ENCODE peak calls at places on chromosomes 12 and 14, in six cellular contexts. One of them, this sample, is unnamed.

GRCh38 chr12:39824505-39825198 is 205.0 kb upstream of the ABCD2 start:
- DNase-seq in H9: no peak
- DNase-seq in effector memory CD4-positive, alpha-beta T cell: no peak
- DNase-seq in uterus: no peak
- DNase-seq in psoas muscle: no peak
- DNase-seq in transverse colon: no peak
- DNase-seq in this sample: no peak

GRCh38 chr12:46371718-46372130 is 849 bp downstream of the SLC38A2 start:
- DNase-seq in effector memory CD4-positive, alpha-beta T cell: peak
- DNase-seq in psoas muscle: peak
- DNase-seq in uterus: no peak
- DNase-seq in transverse colon: peak
- DNase-seq in H9: no peak
- DNase-seq in this sample: peak

GRCh38 chr12:101620762-101621133 is 26.0 kb downstream of the MYBPC1 start:
- DNase-seq in psoas muscle: no peak
- DNase-seq in uterus: no peak
- DNase-seq in H9: no peak
- DNase-seq in transverse colon: no peak
- DNase-seq in effector memory CD4-positive, alpha-beta T cell: no peak
- DNase-seq in this sample: no peak

GRCh38 chr12:110501378-110501721 is 561 bp downstream of the VPS29 start:
- DNase-seq in psoas muscle: peak
- DNase-seq in effector memory CD4-positive, alpha-beta T cell: no peak
- DNase-seq in H9: peak
- DNase-seq in uterus: peak
- DNase-seq in transverse colon: no peak
- DNase-seq in this sample: no peak

GRCh38 chr12:5395443-5396401 is 36.2 kb upstream of the NTF3 start:
- DNase-seq in effector memory CD4-positive, alpha-beta T cell: no peak
- DNase-seq in uterus: peak
- DNase-seq in transverse colon: no peak
- DNase-seq in H9: no peak
- DNase-seq in psoas muscle: no peak
- DNase-seq in this sample: no peak

GRCh38 chr12:89862511-89863331 is 154.1 kb upstream of the ATP2B1 start:
- DNase-seq in uterus: no peak
- DNase-seq in H9: no peak
- DNase-seq in psoas muscle: no peak
- DNase-seq in effector memory CD4-positive, alpha-beta T cell: peak
- DNase-seq in transverse colon: peak
- DNase-seq in this sample: no peak

GRCh38 chr12:10652192-10652591 is 21.7 kb downstream of the STYK1 start:
- DNase-seq in H9: no peak
- DNase-seq in effector memory CD4-positive, alpha-beta T cell: no peak
- DNase-seq in psoas muscle: no peak
- DNase-seq in uterus: no peak
- DNase-seq in transverse colon: no peak
- DNase-seq in this sample: no peak

GRCh38 chr12:1502856-1503255 is 91.5 kb downstream of the FBXL14 start:
- DNase-seq in psoas muscle: no peak
- DNase-seq in uterus: no peak
- DNase-seq in H9: peak
- DNase-seq in transverse colon: no peak
- DNase-seq in effector memory CD4-positive, alpha-beta T cell: no peak
- DNase-seq in this sample: no peak

GRCh38 chr14:90544566-90544965 is 147.7 kb downstream of the CALM1 start:
- DNase-seq in effector memory CD4-positive, alpha-beta T cell: no peak
- DNase-seq in uterus: no peak
- DNase-seq in psoas muscle: no peak
- DNase-seq in transverse colon: no peak
- DNase-seq in H9: no peak
- DNase-seq in this sample: no peak

GRCh38 chr12:64098709-64099354 is 123.3 kb downstream of the KICS2 start:
- DNase-seq in psoas muscle: no peak
- DNase-seq in H9: no peak
- DNase-seq in uterus: peak
- DNase-seq in transverse colon: no peak
- DNase-seq in effector memory CD4-positive, alpha-beta T cell: no peak
- DNase-seq in this sample: no peak

GRCh38 chr12:78194448-78194847 is 363.8 kb downstream of the NAV3 start:
- DNase-seq in psoas muscle: no peak
- DNase-seq in transverse colon: no peak
- DNase-seq in uterus: no peak
- DNase-seq in effector memory CD4-positive, alpha-beta T cell: no peak
- DNase-seq in H9: no peak
- DNase-seq in this sample: no peak

GRCh38 chr14:55899531-55899930 is 218.7 kb upstream of the PELI2 start:
- DNase-seq in effector memory CD4-positive, alpha-beta T cell: no peak
- DNase-seq in transverse colon: no peak
- DNase-seq in uterus: no peak
- DNase-seq in H9: no peak
- DNase-seq in psoas muscle: no peak
- DNase-seq in this sample: no peak

GRCh38 chr12:19894803-19895202 is 455.5 kb downstream of the AEBP2 start:
- DNase-seq in transverse colon: no peak
- DNase-seq in uterus: no peak
- DNase-seq in H9: no peak
- DNase-seq in psoas muscle: no peak
- DNase-seq in effector memory CD4-positive, alpha-beta T cell: no peak
- DNase-seq in this sample: no peak

GRCh38 chr12:61758661-61759060 is 501.5 kb upstream of the USP15 start:
- DNase-seq in psoas muscle: no peak
- DNase-seq in transverse colon: no peak
- DNase-seq in H9: no peak
- DNase-seq in effector memory CD4-positive, alpha-beta T cell: no peak
- DNase-seq in uterus: no peak
- DNase-seq in this sample: no peak

GRCh38 chr12:119802472-119802871 is 74.6 kb downstream of the CIT start:
- DNase-seq in H9: no peak
- DNase-seq in effector memory CD4-positive, alpha-beta T cell: no peak
- DNase-seq in transverse colon: peak
- DNase-seq in uterus: no peak
- DNase-seq in psoas muscle: peak
- DNase-seq in this sample: peak

GRCh38 chr12:55974308-55974724 is 438 bp downstream of the RAB5B start:
- DNase-seq in effector memory CD4-positive, alpha-beta T cell: peak
- DNase-seq in H9: no peak
- DNase-seq in uterus: no peak
- DNase-seq in psoas muscle: no peak
- DNase-seq in transverse colon: peak
- DNase-seq in this sample: no peak

GRCh38 chr12:6953417-6954315 is 2.5 kb downstream of the PTPN6 start:
- DNase-seq in effector memory CD4-positive, alpha-beta T cell: peak
- DNase-seq in H9: no peak
- DNase-seq in psoas muscle: peak
- DNase-seq in uterus: no peak
- DNase-seq in transverse colon: peak
- DNase-seq in this sample: peak

DNA sequence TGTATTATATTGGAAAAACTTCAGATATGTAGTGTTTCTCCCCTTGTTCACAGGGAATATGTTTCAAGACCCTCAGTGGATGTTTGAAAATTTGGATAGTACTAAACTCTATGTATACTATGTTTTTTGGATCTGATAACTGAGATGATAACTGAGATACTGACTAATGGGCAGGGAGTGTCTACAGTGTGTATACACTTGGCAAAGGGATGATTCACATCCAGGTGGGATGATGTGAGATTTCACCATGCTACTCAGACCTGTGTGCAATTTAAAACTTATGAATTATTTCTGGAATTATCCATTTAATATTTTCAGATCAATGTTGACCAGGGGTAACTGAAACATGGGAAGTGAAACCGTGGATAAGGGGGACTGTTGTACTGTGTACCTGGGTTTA is 13.8 kb downstream of the RAD51B start:
- DNase-seq in H9: no peak
- DNase-seq in transverse colon: no peak
- DNase-seq in effector memory CD4-positive, alpha-beta T cell: no peak
- DNase-seq in uterus: no peak
- DNase-seq in psoas muscle: no peak
- DNase-seq in this sample: no peak
- H3K27ac ChIP-seq in H9: no peak
- H3K27ac ChIP-seq in transverse colon: no peak
- H3K27ac ChIP-seq in effector memory CD4-positive, alpha-beta T cell: no peak
- H3K27ac ChIP-seq in uterus: no peak
- H3K27ac ChIP-seq in psoas muscle: no peak
- H3K27ac ChIP-seq in this sample: no peak

GRCh38 chr12:31807773-31808097 is 78.9 kb upstream of the AMN1 start:
- DNase-seq in H9: no peak
- DNase-seq in psoas muscle: no peak
- DNase-seq in uterus: no peak
- DNase-seq in transverse colon: no peak
- DNase-seq in effector memory CD4-positive, alpha-beta T cell: no peak
- DNase-seq in this sample: no peak

GRCh38 chr12:31804185-31804504 is 75.3 kb upstream of the AMN1 start:
- DNase-seq in psoas muscle: no peak
- DNase-seq in uterus: no peak
- DNase-seq in H9: no peak
- DNase-seq in effector memory CD4-positive, alpha-beta T cell: no peak
- DNase-seq in transverse colon: no peak
- DNase-seq in this sample: no peak

GRCh38 chr12:31803306-31804184 is 74.7 kb upstream of the AMN1 start:
- DNase-seq in effector memory CD4-positive, alpha-beta T cell: no peak
- DNase-seq in H9: no peak
- DNase-seq in uterus: no peak
- DNase-seq in transverse colon: no peak
- DNase-seq in psoas muscle: no peak
- DNase-seq in this sample: no peak
- H3K27ac ChIP-seq in effector memory CD4-positive, alpha-beta T cell: no peak
- H3K27ac ChIP-seq in H9: no peak
- H3K27ac ChIP-seq in uterus: no peak
- H3K27ac ChIP-seq in transverse colon: no peak
- H3K27ac ChIP-seq in psoas muscle: no peak
- H3K27ac ChIP-seq in this sample: no peak

DNA sequence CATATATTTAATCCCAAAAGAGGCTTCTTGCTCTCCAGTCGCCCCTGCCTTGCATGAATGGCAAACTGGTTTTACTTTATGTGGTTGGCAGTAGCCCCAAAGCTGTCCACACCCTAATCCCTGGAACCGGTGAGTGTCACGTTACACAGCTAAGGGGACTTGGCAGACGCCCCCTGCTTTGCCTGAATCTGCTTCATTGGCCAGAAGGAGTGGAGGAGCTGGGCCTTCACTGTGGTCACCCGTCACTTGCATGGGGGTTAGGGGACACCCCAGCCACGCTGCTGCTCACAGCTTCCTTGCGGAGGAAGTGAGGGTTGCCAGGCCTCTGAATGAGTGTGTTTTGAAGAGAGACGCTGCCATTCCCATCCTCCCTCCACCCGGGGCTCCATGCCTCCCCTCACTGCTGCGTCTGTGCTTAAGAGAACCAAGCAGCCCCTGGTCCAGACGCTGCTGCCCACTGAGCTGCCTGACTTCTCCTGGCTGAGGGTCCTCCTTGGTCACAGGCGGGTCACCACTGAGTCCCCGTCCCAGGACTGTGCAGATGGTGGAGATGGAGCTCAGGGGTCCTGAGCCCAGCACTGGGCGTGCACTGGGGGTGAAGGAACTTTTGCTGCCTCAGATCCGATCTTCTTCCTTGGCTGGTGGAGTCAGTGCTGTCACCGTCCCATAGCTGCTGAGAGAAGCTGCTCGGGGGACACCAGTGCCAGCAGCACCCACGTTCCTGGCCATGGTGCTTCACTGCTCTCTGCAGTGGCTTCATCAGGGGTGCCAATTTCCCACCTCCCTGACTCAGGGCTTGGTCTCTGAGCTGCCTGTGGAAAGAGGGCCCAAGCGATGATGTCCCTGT is 39.8 kb downstream of the GALNT9 start:
- DNase-seq in uterus: no peak
- DNase-seq in transverse colon: no peak
- DNase-seq in psoas muscle: peak
- DNase-seq in H9: no peak
- DNase-seq in effector memory CD4-positive, alpha-beta T cell: no peak
- DNase-seq in this sample: no peak
- H3K27ac ChIP-seq in uterus: no peak
- H3K27ac ChIP-seq in transverse colon: no peak
- H3K27ac ChIP-seq in psoas muscle: no peak
- H3K27ac ChIP-seq in H9: no peak
- H3K27ac ChIP-seq in effector memory CD4-positive, alpha-beta T cell: no peak
- H3K27ac ChIP-seq in this sample: no peak

GRCh38 chr14:70809238-70810214 is at the start of gene MAP3K9:
- DNase-seq in H9: peak
- DNase-seq in effector memory CD4-positive, alpha-beta T cell: peak
- DNase-seq in transverse colon: peak
- DNase-seq in psoas muscle: peak
- DNase-seq in uterus: peak
- DNase-seq in this sample: peak
- H3K27ac ChIP-seq in H9: no peak
- H3K27ac ChIP-seq in effector memory CD4-positive, alpha-beta T cell: peak
- H3K27ac ChIP-seq in transverse colon: peak
- H3K27ac ChIP-seq in psoas muscle: peak
- H3K27ac ChIP-seq in uterus: no peak
- H3K27ac ChIP-seq in this sample: peak

DNA sequence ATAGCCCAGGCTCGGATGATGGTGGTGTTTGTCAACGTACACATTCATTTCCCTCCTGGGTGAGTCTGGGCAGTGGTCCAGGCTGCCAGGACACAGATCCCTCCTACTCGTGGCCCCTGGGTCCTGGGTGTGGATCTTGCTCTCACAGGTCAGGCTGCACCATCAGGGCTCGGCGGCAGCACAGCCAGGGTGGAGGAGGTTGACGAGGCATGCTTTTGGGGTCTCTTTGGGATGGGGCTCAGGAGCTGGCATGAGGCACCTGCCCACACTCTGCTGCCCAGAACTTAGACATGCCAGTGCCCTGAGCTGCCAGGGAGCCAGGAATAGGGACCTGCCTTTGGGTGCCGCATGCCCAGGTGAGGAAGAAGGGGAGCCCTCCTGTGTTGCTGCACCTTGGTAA is 9.7 kb downstream of the TMEM121 start:
- DNase-seq in effector memory CD4-positive, alpha-beta T cell: no peak
- DNase-seq in H9: no peak
- DNase-seq in psoas muscle: peak
- DNase-seq in transverse colon: no peak
- DNase-seq in uterus: no peak
- DNase-seq in this sample: no peak
- H3K27ac ChIP-seq in effector memory CD4-positive, alpha-beta T cell: no peak
- H3K27ac ChIP-seq in H9: no peak
- H3K27ac ChIP-seq in psoas muscle: no peak
- H3K27ac ChIP-seq in transverse colon: no peak
- H3K27ac ChIP-seq in uterus: no peak
- H3K27ac ChIP-seq in this sample: no peak